ENCODE peak calls at places on chromosomes 4 and X, in five cellular contexts. One of them, this sample, is unnamed.

GRCh38 chr4:21543514-21543913 is 405.1 kb downstream of the KCNIP4 start:
- DNase-seq in upper lobe of left lung: no peak
- DNase-seq in transverse colon: no peak
- DNase-seq in suprapubic skin: no peak
- DNase-seq in H1: no peak
- DNase-seq in this sample: no peak

GRCh38 chr4:159107203-159107921 is 4.5 kb downstream of the RAPGEF2 start:
- DNase-seq in upper lobe of left lung: no peak
- DNase-seq in transverse colon: no peak
- DNase-seq in suprapubic skin: no peak
- DNase-seq in H1: no peak
- DNase-seq in this sample: no peak

GRCh38 chrX:29728639-29729038 is 486.7 kb upstream of the MAGEB2 start:
- DNase-seq in upper lobe of left lung: no peak
- DNase-seq in transverse colon: no peak
- DNase-seq in suprapubic skin: no peak
- DNase-seq in H1: no peak
- DNase-seq in this sample: no peak

GRCh38 chr4:169765845-169766244 is 8.1 kb upstream of the HPF1 start:
- DNase-seq in upper lobe of left lung: no peak
- DNase-seq in transverse colon: no peak
- DNase-seq in suprapubic skin: no peak
- DNase-seq in H1: peak
- DNase-seq in this sample: no peak

GRCh38 chrX:96372313-96373046 is 312.2 kb upstream of the DIAPH2 start:
- DNase-seq in upper lobe of left lung: no peak
- DNase-seq in transverse colon: no peak
- DNase-seq in suprapubic skin: no peak
- DNase-seq in H1: no peak
- DNase-seq in this sample: no peak

GRCh38 chr4:124449881-124450280 is 262.7 kb downstream of the ANKRD50 start:
- DNase-seq in upper lobe of left lung: no peak
- DNase-seq in transverse colon: no peak
- DNase-seq in suprapubic skin: no peak
- DNase-seq in H1: no peak
- DNase-seq in this sample: no peak

GRCh38 chr4:105895609-105896460 is 564 bp downstream of the NPNT start:
- DNase-seq in upper lobe of left lung: peak
- DNase-seq in transverse colon: peak
- DNase-seq in suprapubic skin: peak
- DNase-seq in H1: peak
- DNase-seq in this sample: no peak

GRCh38 chrX:52852110-52852872 is 15.6 kb downstream of the XAGE3 start:
- DNase-seq in upper lobe of left lung: no peak
- DNase-seq in transverse colon: no peak
- DNase-seq in suprapubic skin: no peak
- DNase-seq in H1: no peak
- DNase-seq in this sample: no peak

GRCh38 chr4:183920512-183920911 is 15.4 kb downstream of the STOX2 start:
- DNase-seq in upper lobe of left lung: no peak
- DNase-seq in transverse colon: no peak
- DNase-seq in suprapubic skin: no peak
- DNase-seq in H1: no peak
- DNase-seq in this sample: no peak

GRCh38 chr4:100424376-100424775 is 93.4 kb downstream of the EMCN start:
- DNase-seq in upper lobe of left lung: no peak
- DNase-seq in transverse colon: no peak
- DNase-seq in suprapubic skin: no peak
- DNase-seq in H1: no peak
- DNase-seq in this sample: no peak

GRCh38 chr4:183554878-183555585 is 50.2 kb downstream of the ING2 start:
- DNase-seq in upper lobe of left lung: no peak
- DNase-seq in transverse colon: no peak
- DNase-seq in suprapubic skin: no peak
- DNase-seq in H1: no peak
- DNase-seq in this sample: no peak

GRCh38 chr4:99811117-99811516 is 5.5 kb upstream of the DAPP1 start:
- DNase-seq in upper lobe of left lung: no peak
- DNase-seq in transverse colon: no peak
- DNase-seq in suprapubic skin: no peak
- DNase-seq in H1: no peak
- DNase-seq in this sample: no peak

GRCh38 chr4:122764071-122764807 is 31.7 kb downstream of the BBS12 start:
- DNase-seq in upper lobe of left lung: no peak
- DNase-seq in transverse colon: no peak
- DNase-seq in suprapubic skin: no peak
- DNase-seq in H1: no peak
- DNase-seq in this sample: no peak

GRCh38 chr4:33297091-33297490 is 2576.9 kb downstream of the PCDH7 start:
- DNase-seq in upper lobe of left lung: no peak
- DNase-seq in transverse colon: no peak
- DNase-seq in suprapubic skin: no peak
- DNase-seq in H1: no peak
- DNase-seq in this sample: no peak

GRCh38 chr4:145626623-145626982 is 7.4 kb downstream of the MMAA start:
- DNase-seq in upper lobe of left lung: no peak
- DNase-seq in transverse colon: no peak
- DNase-seq in suprapubic skin: no peak
- DNase-seq in H1: no peak
- DNase-seq in this sample: no peak

GRCh38 chr4:147754037-147754445 is 22.2 kb downstream of the ARHGAP10 start:
- DNase-seq in upper lobe of left lung: no peak
- DNase-seq in transverse colon: no peak
- DNase-seq in suprapubic skin: no peak
- DNase-seq in H1: no peak
- DNase-seq in this sample: no peak

GRCh38 chr4:67549123-67549522 is 3.8 kb upstream of the CENPC start:
- DNase-seq in upper lobe of left lung: no peak
- DNase-seq in transverse colon: no peak
- DNase-seq in suprapubic skin: no peak
- DNase-seq in H1: no peak
- DNase-seq in this sample: no peak

GRCh38 chrX:93673056-93673868 is at the start of gene NAP1L3:
- DNase-seq in upper lobe of left lung: peak
- DNase-seq in transverse colon: peak
- DNase-seq in suprapubic skin: peak
- DNase-seq in H1: peak
- DNase-seq in this sample: peak

GRCh38 chr4:176988226-176988625 is 195.5 kb upstream of the VEGFC start:
- DNase-seq in upper lobe of left lung: no peak
- DNase-seq in transverse colon: no peak
- DNase-seq in suprapubic skin: no peak
- DNase-seq in H1: no peak
- DNase-seq in this sample: no peak

GRCh38 chr4:159283697-159284492 is 181.0 kb downstream of the RAPGEF2 start:
- DNase-seq in upper lobe of left lung: no peak
- DNase-seq in transverse colon: no peak
- DNase-seq in suprapubic skin: no peak
- DNase-seq in H1: no peak
- DNase-seq in this sample: no peak

GRCh38 chrX:39808471-39808917 is 289.3 kb downstream of the BCOR start:
- DNase-seq in upper lobe of left lung: no peak
- DNase-seq in transverse colon: no peak
- DNase-seq in suprapubic skin: no peak
- DNase-seq in H1: no peak
- DNase-seq in this sample: peak

GRCh38 chrX:54534271-54534670 is 4.3 kb downstream of the GNL3L start:
- DNase-seq in upper lobe of left lung: no peak
- DNase-seq in transverse colon: no peak
- DNase-seq in suprapubic skin: no peak
- DNase-seq in H1: no peak
- DNase-seq in this sample: no peak

DNA sequence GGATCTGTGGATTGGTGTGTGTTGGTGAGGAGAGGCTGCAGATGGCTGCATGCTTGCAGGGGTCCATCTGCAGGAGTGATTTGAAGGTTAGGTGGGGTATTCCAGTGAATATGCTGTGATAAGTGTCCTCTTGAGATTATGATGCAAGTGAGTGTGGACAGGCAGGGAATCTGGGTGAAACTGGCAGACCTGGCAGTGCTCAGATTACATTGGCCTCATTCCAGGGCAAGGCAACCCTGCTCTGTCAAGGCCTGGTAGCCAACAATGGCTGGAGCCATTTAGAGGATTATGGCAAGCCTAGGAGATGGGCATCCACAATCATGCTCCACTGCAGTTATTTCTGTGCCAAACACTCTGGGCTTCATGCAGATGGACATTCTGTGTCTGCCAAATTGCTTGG is 113.9 kb downstream of the RTL3 start:
- DNase-seq in upper lobe of left lung: no peak
- DNase-seq in transverse colon: no peak
- DNase-seq in suprapubic skin: no peak
- DNase-seq in H1: no peak
- DNase-seq in this sample: no peak
- TF ChIP-seq EP300 in upper lobe of left lung: no peak
- TF ChIP-seq EP300 in transverse colon: no peak
- TF ChIP-seq EP300 in suprapubic skin: no peak
- TF ChIP-seq EP300 in H1: no peak
- TF ChIP-seq EP300 in this sample: no peak

GRCh38 chr4:102037566-102037965 is 247.0 kb downstream of the BANK1 start:
- DNase-seq in upper lobe of left lung: no peak
- DNase-seq in transverse colon: no peak
- DNase-seq in suprapubic skin: no peak
- DNase-seq in H1: no peak
- DNase-seq in this sample: no peak

GRCh38 chr4:102047616-102048015 is 257.1 kb downstream of the BANK1 start:
- DNase-seq in upper lobe of left lung: no peak
- DNase-seq in transverse colon: no peak
- DNase-seq in suprapubic skin: no peak
- DNase-seq in H1: no peak
- DNase-seq in this sample: no peak

DNA sequence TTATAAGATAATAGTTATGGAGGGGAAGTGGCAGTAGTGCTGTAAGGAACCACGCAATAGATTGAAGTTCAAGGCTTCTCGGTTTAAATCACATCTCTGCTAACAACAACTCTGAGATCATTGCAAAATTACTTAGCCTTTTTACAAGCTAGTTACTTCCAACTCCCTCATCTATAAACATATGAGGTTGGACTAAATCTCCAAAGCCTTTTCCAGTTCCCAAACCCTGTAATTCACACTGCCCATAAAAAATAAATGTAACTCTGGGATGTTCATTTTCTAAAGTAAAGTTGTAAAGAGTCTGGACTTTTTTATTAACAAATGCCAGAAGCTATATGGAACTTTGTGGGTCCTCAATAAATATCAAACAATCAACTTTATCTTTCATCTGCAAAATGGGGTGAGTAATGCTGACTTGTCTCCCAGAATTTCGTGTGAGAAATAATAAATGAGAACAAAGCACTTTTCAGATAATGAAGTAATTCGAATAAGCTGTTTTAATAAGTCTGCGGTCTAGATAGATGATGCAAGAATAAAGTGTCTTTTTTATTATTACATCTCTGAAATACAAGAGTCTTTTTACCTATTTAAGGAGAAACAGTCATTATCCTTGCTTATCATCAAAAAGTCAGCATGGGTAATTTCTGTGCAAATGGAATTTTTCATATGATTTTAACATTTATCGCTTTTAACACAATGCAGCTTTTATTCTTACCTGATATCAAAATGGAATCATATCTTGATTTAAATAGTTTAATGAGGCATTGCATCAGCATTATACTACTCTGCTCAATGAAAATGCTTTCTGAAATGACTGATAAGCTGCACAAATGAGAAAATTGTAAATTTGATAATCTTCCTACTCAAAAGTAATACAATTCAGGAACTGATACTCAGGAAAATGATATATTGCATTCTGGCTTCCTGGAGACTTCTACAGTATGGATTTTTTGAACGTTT is 252.6 kb downstream of the BANK1 start:
- DNase-seq in upper lobe of left lung: no peak
- DNase-seq in transverse colon: no peak
- DNase-seq in suprapubic skin: no peak
- DNase-seq in H1: no peak
- DNase-seq in this sample: no peak
- TF ChIP-seq EP300 in upper lobe of left lung: no peak
- TF ChIP-seq EP300 in transverse colon: no peak
- TF ChIP-seq EP300 in suprapubic skin: no peak
- TF ChIP-seq EP300 in H1: no peak
- TF ChIP-seq EP300 in this sample: no peak

GRCh38 chr4:82235346-82235745 is 138.4 kb downstream of the HNRNPD start:
- DNase-seq in upper lobe of left lung: no peak
- DNase-seq in transverse colon: no peak
- DNase-seq in suprapubic skin: no peak
- DNase-seq in H1: no peak
- DNase-seq in this sample: no peak
- TF ChIP-seq EP300 in upper lobe of left lung: no peak
- TF ChIP-seq EP300 in transverse colon: no peak
- TF ChIP-seq EP300 in suprapubic skin: no peak
- TF ChIP-seq EP300 in H1: no peak
- TF ChIP-seq EP300 in this sample: no peak

DNA sequence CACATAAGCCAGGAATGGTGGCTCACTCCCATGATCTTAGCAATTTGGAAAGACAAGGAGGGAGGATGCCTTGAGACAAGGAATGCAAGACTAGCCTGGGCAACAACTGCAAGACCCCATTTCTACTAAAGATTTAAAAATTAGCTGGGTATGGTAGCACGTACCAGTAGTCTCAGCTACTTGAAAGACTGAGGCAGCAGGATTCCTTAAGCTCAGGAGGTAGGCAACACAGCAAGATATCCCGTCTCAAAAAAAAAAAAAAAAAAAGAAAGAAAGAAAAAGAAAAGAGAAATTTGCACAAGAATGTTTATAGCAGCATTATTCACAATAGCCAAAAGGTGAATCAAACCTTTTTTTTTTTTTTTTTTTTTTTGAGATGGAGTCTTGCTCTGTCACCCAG is 29.7 kb downstream of the PDS5A start:
- DNase-seq in upper lobe of left lung: no peak
- DNase-seq in transverse colon: no peak
- DNase-seq in suprapubic skin: no peak
- DNase-seq in H1: no peak
- DNase-seq in this sample: no peak
- TF ChIP-seq EP300 in upper lobe of left lung: no peak
- TF ChIP-seq EP300 in transverse colon: no peak
- TF ChIP-seq EP300 in suprapubic skin: no peak
- TF ChIP-seq EP300 in H1: no peak
- TF ChIP-seq EP300 in this sample: no peak